ENCODE peak calls at places on chromosome 7, in ten cellular contexts. K is astrocyte of the spinal cord; Z is left cardiac atrium; D is CD8-positive, alpha-beta memory T cell; N is naive thymus-derived CD8-positive, alpha-beta T cell; R is cardiac fibroblast; G is colonic mucosa; I is body of pancreas; V is ACHN; T is stimulated activated CD8-positive, alpha-beta memory T cell treated with anti-CD3 and anti-CD28 coated beads, Interleukin-2, amount 100 ng/mL, for 48 hours. E is an unnamed sample.
A peak's percentile ranks its signal among the peaks of the same experiment; 100 is the strongest.

GRCh38 chr7:19107392-19108147 is 9.9 kb downstream of the TWIST1 start:
- DNase-seq in K (peak; percentile 82), Z (peak; percentile 47), D (no peak), N (no peak), R (peak; percentile 78), G (peak; percentile 25), I (no peak), V (no peak), T (no peak), E (no peak)

GRCh38 chr7:28503396-28503795 is 91.1 kb downstream of the CREB5 start:
- DNase-seq in K (no peak), Z (no peak), D (no peak), N (no peak), R (peak; percentile 2), G (no peak), I (no peak), V (no peak), T (no peak), E (no peak)

GRCh38 chr7:77202544-77202976 is 2.9 kb upstream of the FGL2 start:
- DNase-seq in K (no peak), Z (no peak), D (no peak), N (no peak), R (no peak), G (no peak), I (no peak), V (no peak), T (no peak), E (no peak)

GRCh38 chr7:45986355-45987298 is 65.6 kb upstream of the IGFBP3 start:
- DNase-seq in K (no peak), Z (no peak), D (no peak), N (no peak), R (no peak), G (no peak), I (no peak), V (no peak), T (no peak), E (no peak)

GRCh38 chr7:11625669-11626068 is 206.3 kb downstream of the THSD7A start:
- DNase-seq in K (peak; percentile 40), Z (peak; percentile 31), D (no peak), N (no peak), R (peak; percentile 67), G (no peak), I (peak; percentile 11), V (no peak), T (no peak), E (no peak)

GRCh38 chr7:84714765-84715164 is 472.1 kb downstream of the SEMA3D start:
- DNase-seq in K (no peak), Z (no peak), D (no peak), N (no peak), R (no peak), G (no peak), I (no peak), V (no peak), T (no peak), E (no peak)

GRCh38 chr7:76191783-76192240 is 9.9 kb upstream of the SRRM3 start:
- DNase-seq in K (peak; percentile 22), Z (no peak), D (no peak), N (no peak), R (peak; percentile 65), G (peak; percentile 21), I (no peak), V (peak; percentile 89), T (no peak), E (no peak)

GRCh38 chr7:80478683-80479082 is 33.2 kb downstream of the GNAT3 start:
- DNase-seq in K (peak; percentile 64), Z (no peak), D (no peak), N (no peak), R (peak; percentile 76), G (no peak), I (no peak), V (peak; percentile 72), T (no peak), E (peak; percentile 8)

GRCh38 chr7:91681718-91682117 is 198.8 kb downstream of the MTERF1 start:
- DNase-seq in K (no peak), Z (no peak), D (no peak), N (no peak), R (no peak), G (no peak), I (no peak), V (no peak), T (no peak), E (no peak)

GRCh38 chr7:123455965-123456364 is 78.4 kb downstream of the IQUB start:
- DNase-seq in K (no peak), Z (no peak), D (no peak), N (no peak), R (no peak), G (no peak), I (no peak), V (peak; percentile 12), T (no peak), E (no peak)

GRCh38 chr7:133794490-133794889 is 332.6 kb upstream of the LRGUK start:
- DNase-seq in K (no peak), Z (peak; percentile 21), D (no peak), N (no peak), R (peak; percentile 46), G (no peak), I (no peak), V (no peak), T (no peak), E (no peak)

GRCh38 chr7:97959046-97959445 is 30.9 kb downstream of the OCM2 start:
- DNase-seq in K (no peak), Z (no peak), D (no peak), N (no peak), R (no peak), G (no peak), I (no peak), V (no peak), T (no peak), E (no peak)

GRCh38 chr7:26449175-26450165 is 157.8 kb downstream of the SNX10 start:
- DNase-seq in K (peak; percentile 65), Z (no peak), D (no peak), N (no peak), R (peak; percentile 34), G (no peak), I (no peak), V (peak; percentile 88), T (no peak), E (no peak)

GRCh38 chr7:89857767-89858166 is 296.5 kb upstream of the STEAP1 start:
- DNase-seq in K (no peak), Z (no peak), D (no peak), N (no peak), R (no peak), G (no peak), I (no peak), V (no peak), T (no peak), E (no peak)

GRCh38 chr7:117830422-117830954 is 42.8 kb downstream of the CTTNBP2 start:
- DNase-seq in K (no peak), Z (no peak), D (no peak), N (no peak), R (no peak), G (no peak), I (peak; percentile 25), V (no peak), T (no peak), E (no peak)

GRCh38 chr7:121049028-121049791 is 60.7 kb downstream of the CPED1 start:
- DNase-seq in K (no peak), Z (no peak), D (no peak), N (no peak), R (no peak), G (no peak), I (no peak), V (no peak), T (no peak), E (no peak)

GRCh38 chr7:108034586-108034985 is 31.6 kb upstream of the LAMB1 start:
- DNase-seq in K (no peak), Z (no peak), D (no peak), N (no peak), R (no peak), G (no peak), I (no peak), V (no peak), T (no peak), E (no peak)

GRCh38 chr7:55209366-55209765 is 155.8 kb upstream of the LANCL2 start:
- DNase-seq in K (no peak), Z (no peak), D (no peak), N (no peak), R (no peak), G (peak; percentile 39), I (no peak), V (no peak), T (no peak), E (no peak)

GRCh38 chr7:91043924-91044660 is 220.1 kb upstream of the FZD1 start:
- DNase-seq in K (no peak), Z (no peak), D (no peak), N (no peak), R (no peak), G (no peak), I (no peak), V (no peak), T (no peak), E (no peak)

GRCh38 chr7:22394739-22395138 is 37.8 kb upstream of the RAPGEF5 start:
- DNase-seq in K (no peak), Z (no peak), D (no peak), N (no peak), R (no peak), G (no peak), I (no peak), V (no peak), T (no peak), E (no peak)

GRCh38 chr7:73717025-73717807 is 2.3 kb downstream of the STX1A start:
- DNase-seq in K (peak; percentile 63), Z (no peak), D (no peak), N (no peak), R (peak; percentile 61), G (no peak), I (no peak), V (no peak), T (no peak), E (no peak)

GRCh38 chr7:1850111-1850975 is 180.3 kb downstream of the ELFN1 start:
- DNase-seq in K (no peak), Z (peak; percentile 18), D (no peak), N (peak; percentile 1), R (no peak), G (no peak), I (no peak), V (no peak), T (no peak), E (no peak)

GRCh38 chr7:115052706-115053105 is 130.8 kb downstream of the MDFIC start:
- DNase-seq in K (no peak), Z (no peak), D (no peak), N (no peak), R (no peak), G (no peak), I (no peak), V (no peak), T (no peak), E (no peak)

GRCh38 chr7:127870231-127870907 is 160.9 kb downstream of the LRRC4 start:
- DNase-seq in K (no peak), Z (no peak), D (no peak), N (no peak), R (peak; percentile 24), G (no peak), I (no peak), V (no peak), T (no peak), E (no peak)

GRCh38 chr7:44797329-44798258 is 1.1 kb downstream of the PPIA start:
- DNase-seq in K (peak; percentile 89), Z (peak; percentile 90), D (peak; percentile 80), N (peak; percentile 70), R (peak; percentile 90), G (peak; percentile 93), I (peak; percentile 93), V (peak; percentile 93), T (peak; percentile 76), E (peak; percentile 52)

GRCh38 chr7:133695976-133696531 is 431.1 kb upstream of the LRGUK start:
- DNase-seq in K (no peak), Z (no peak), D (no peak), N (no peak), R (no peak), G (no peak), I (no peak), V (no peak), T (no peak), E (no peak)

GRCh38 chr7:140512317-140513000 is 33.2 kb upstream of the MKRN1 start:
- DNase-seq in K (no peak), Z (peak; percentile 50), D (no peak), N (no peak), R (peak; percentile 16), G (peak; percentile 98), I (peak; percentile 80), V (no peak), T (no peak), E (no peak)

GRCh38 chr7:71683382-71683781 is 551.4 kb downstream of the GALNT17 start:
- DNase-seq in K (no peak), Z (no peak), D (no peak), N (no peak), R (no peak), G (no peak), I (no peak), V (no peak), T (no peak), E (no peak)